ENCODE peak calls at places on chromosomes 16 and 17, in five cellular contexts. I, Z, Y, V and Q are unnamed samples.

GRCh38 chr16:70638814-70639792 is 7.3 kb upstream of the IL34 start:
- DNase-seq in I (peak; percentile 67), Z (no peak), Y (no peak), V (no peak), Q (no peak)

GRCh38 chr17:20095366-20096080 is 86.4 kb downstream of the SPECC1 start:
- DNase-seq in I (peak; percentile 80), Z (no peak), Y (peak; percentile 21), V (no peak), Q (no peak)

GRCh38 chr16:87076331-87076949 is 240.8 kb downstream of the C16orf95 start:
- DNase-seq in I (no peak), Z (no peak), Y (no peak), V (no peak), Q (no peak)

GRCh38 chr16:4660454-4661007 is 32.8 kb upstream of the NUDT16L1 start:
- DNase-seq in I (peak; percentile 50), Z (no peak), Y (no peak), V (no peak), Q (no peak)

GRCh38 chr17:61201211-61201610 is 198.4 kb upstream of the TBX2 start:
- DNase-seq in I (no peak), Z (no peak), Y (no peak), V (no peak), Q (no peak)

GRCh38 chr17:55238931-55239297 is 25.8 kb upstream of the HLF start:
- DNase-seq in I (peak; percentile 55), Z (peak; percentile 38), Y (no peak), V (no peak), Q (peak; percentile 26)

GRCh38 chr17:76000016-76000754 is 470 bp upstream of the CDK3 start:
- DNase-seq in I (peak; percentile 98), Z (peak; percentile 91), Y (peak; percentile 62), V (no peak), Q (peak; percentile 74)

GRCh38 chr17:76490112-76490710 is 11.0 kb downstream of the RHBDF2 start:
- DNase-seq in I (no peak), Z (no peak), Y (no peak), V (no peak), Q (no peak)

GRCh38 chr16:80480664-80481063 is 60.1 kb upstream of the DYNLRB2 start:
- DNase-seq in I (no peak), Z (no peak), Y (no peak), V (peak; percentile 46), Q (no peak)

GRCh38 chr16:77171750-77172635 is 19.0 kb upstream of the MON1B start:
- DNase-seq in I (peak; percentile 47), Z (peak; percentile 61), Y (no peak), V (no peak), Q (peak; percentile 80)

GRCh38 chr16:24900230-24900629 is 54.5 kb downstream of the SLC5A11 start:
- DNase-seq in I (no peak), Z (no peak), Y (no peak), V (no peak), Q (no peak)

GRCh38 chr16:1497014-1497598 is 3.9 kb downstream of the TELO2 start:
- DNase-seq in I (no peak), Z (no peak), Y (no peak), V (no peak), Q (no peak)

GRCh38 chr17:77796201-77796860 is 162.2 kb upstream of the TNRC6C start:
- DNase-seq in I (no peak), Z (no peak), Y (no peak), V (no peak), Q (no peak)

GRCh38 chr16:24208710-24209109 is 47.4 kb upstream of the CACNG3 start:
- DNase-seq in I (peak; percentile 12), Z (no peak), Y (no peak), V (no peak), Q (no peak)

GRCh38 chr16:85190572-85190971 is 78.3 kb upstream of the CIBAR2 start:
- DNase-seq in I (no peak), Z (no peak), Y (no peak), V (no peak), Q (no peak)

GRCh38 chr17:39904990-39905288 is 13.5 kb downstream of the GSDMB start:
- DNase-seq in I (no peak), Z (no peak), Y (no peak), V (no peak), Q (no peak)

GRCh38 chr17:69477204-69477899 is 62.9 kb downstream of the MAP2K6 start:
- DNase-seq in I (no peak), Z (no peak), Y (no peak), V (no peak), Q (no peak)

GRCh38 chr16:89904606-89905510 is 13.8 kb upstream of the MC1R start:
- DNase-seq in I (no peak), Z (no peak), Y (no peak), V (no peak), Q (no peak)

GRCh38 chr17:76701471-76701967 is 9.2 kb downstream of the MXRA7 start:
- DNase-seq in I (no peak), Z (no peak), Y (no peak), V (no peak), Q (no peak)

GRCh38 chr16:57282510-57283213 is 1.8 kb downstream of the PLLP start:
- DNase-seq in I (no peak), Z (no peak), Y (no peak), V (no peak), Q (no peak)

GRCh38 chr17:38897176-38897575 is 27.3 kb downstream of the LASP1 start:
- DNase-seq in I (no peak), Z (no peak), Y (no peak), V (no peak), Q (no peak)

GRCh38 chr16:84103678-84104077 is 13.1 kb downstream of the MBTPS1 start:
- DNase-seq in I (no peak), Z (no peak), Y (no peak), V (no peak), Q (no peak)

GRCh38 chr16:74813109-74813641 is 38.6 kb upstream of the FA2H start:
- DNase-seq in I (peak; percentile 93), Z (peak; percentile 83), Y (peak; percentile 86), V (peak; percentile 11), Q (peak; percentile 84)

GRCh38 chr17:74137416-74137815 is 66.1 kb upstream of the RPL38 start:
- DNase-seq in I (no peak), Z (no peak), Y (no peak), V (no peak), Q (peak; percentile 65)

GRCh38 chr16:50202926-50203624 is 50.0 kb downstream of the TENT4B start:
- DNase-seq in I (no peak), Z (no peak), Y (no peak), V (no peak), Q (peak; percentile 18)

GRCh38 chr17:81018044-81018802 is 16.7 kb upstream of the BAIAP2 start:
- DNase-seq in I (no peak), Z (peak; percentile 60), Y (no peak), V (peak; percentile 4), Q (no peak)

GRCh38 chr17:9645858-9646555 is 690 bp downstream of the USP43 start:
- DNase-seq in I (peak; percentile 27), Z (peak; percentile 12), Y (no peak), V (no peak), Q (peak; percentile 30)

GRCh38 chr16:30000768-30001631 is 5.0 kb downstream of the INO80E start:
- DNase-seq in I (no peak), Z (no peak), Y (no peak), V (no peak), Q (no peak)

GRCh38 chr17:29949708-29950107 is 8.3 kb downstream of the EFCAB5 start:
- DNase-seq in I (peak; percentile 17), Z (no peak), Y (no peak), V (no peak), Q (no peak)

DNA sequence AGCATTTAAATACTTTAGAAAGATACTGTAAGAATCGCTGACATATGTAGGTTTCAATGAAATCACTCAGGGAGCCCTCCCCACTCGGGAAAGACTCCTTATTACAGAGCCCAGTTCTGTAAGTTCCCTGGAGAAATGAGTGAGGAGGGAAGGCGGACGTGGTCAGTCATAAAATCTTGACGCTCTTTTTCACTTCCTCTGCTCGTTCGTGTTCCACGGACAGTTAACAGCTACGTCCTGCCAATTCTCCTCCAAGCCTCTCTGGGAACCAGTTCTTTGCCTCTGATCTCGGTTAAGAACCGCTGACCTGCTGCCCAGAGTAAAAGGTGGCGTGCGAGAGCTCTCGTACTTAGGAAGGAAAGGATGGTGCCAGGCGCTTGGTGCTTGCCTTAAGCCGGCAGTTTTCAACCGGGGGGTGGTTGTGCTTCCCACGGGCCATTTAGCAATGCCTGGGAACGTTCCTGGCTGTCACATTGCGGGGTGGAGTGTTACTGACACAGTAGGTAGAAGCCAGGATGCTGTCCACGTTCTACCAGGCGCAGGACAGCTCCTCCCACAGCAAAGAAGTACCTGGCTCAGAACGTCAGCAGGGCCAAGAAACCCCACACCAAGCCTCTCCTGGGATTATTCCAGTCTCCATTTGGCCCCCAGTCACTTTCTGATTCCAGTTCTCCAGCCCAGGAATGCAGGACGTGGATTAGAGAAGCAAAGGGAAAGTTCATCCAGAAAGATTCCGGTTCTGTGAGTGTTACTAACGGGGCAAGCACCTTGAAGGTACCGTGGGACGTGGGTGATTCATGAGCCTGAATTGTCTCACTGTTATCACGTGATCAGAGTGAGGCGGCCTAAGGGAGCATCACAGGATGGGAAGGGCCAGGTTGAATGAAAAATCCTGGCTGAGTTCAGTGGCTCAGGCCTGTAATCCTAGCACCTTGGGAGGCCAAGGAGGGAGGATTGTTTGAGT is 87.7 kb downstream of the MRM3 start:
- DNase-seq in I (no peak), Z (no peak), Y (no peak), V (no peak), Q (no peak)
- TF ChIP-seq JUND in I (no peak), Z (no peak), Y (no peak), V (no peak), Q (no peak)

GRCh38 chr16:19330801-19331484 is 45.4 kb downstream of the CLEC19A start:
- DNase-seq in I (no peak), Z (no peak), Y (no peak), V (no peak), Q (no peak)

GRCh38 chr16:19328364-19328763 is 42.8 kb downstream of the CLEC19A start:
- DNase-seq in I (no peak), Z (no peak), Y (no peak), V (no peak), Q (no peak)

GRCh38 chr16:19331794-19332193 is 46.3 kb downstream of the CLEC19A start:
- DNase-seq in I (no peak), Z (no peak), Y (no peak), V (no peak), Q (no peak)

GRCh38 chr16:19329932-19330331 is 44.4 kb downstream of the CLEC19A start:
- DNase-seq in I (no peak), Z (no peak), Y (no peak), V (no peak), Q (no peak)
- TF ChIP-seq JUND in I (no peak), Z (no peak), Y (no peak), V (no peak), Q (no peak)

DNA sequence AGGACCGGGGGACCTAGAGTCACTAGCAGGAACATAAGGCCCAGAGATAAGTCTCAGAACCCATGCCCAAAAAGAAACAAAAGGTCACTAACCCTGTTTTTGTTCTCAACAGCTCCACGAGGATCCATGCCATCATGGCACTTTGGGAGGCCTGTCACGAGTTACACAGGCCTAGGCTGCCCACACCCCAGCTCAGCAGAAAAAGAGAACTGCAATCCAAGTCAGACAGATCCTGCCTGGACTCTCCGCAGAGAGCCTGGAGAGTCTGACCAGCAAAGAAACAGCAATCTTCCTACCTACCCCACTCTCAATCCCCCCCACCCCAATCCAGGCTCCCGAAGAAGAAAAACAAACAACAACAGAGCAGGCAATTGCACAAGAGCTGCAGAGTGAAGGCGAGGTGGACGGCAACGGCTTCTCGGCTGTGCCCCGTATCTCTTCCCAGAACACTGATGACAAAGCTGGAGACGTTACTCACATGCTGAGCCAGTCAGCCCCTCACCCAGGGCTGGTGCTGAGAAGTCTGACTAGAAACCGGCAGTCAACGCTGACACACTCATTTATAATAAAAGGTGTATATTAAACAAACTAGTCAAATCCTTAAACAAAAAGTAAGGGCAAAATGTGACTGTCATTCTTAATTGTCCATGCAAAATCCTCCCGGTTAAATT is 89.4 kb downstream of the SMG6 start:
- DNase-seq in I (no peak), Z (peak; percentile 18), Y (no peak), V (no peak), Q (no peak)
- TF ChIP-seq JUND in I (peak; percentile 31), Z (no peak), Y (no peak), V (no peak), Q (no peak)

GRCh38 chr17:48486557-48486956 is 44.3 kb downstream of the HOXB1 start:
- DNase-seq in I (no peak), Z (peak; percentile 57), Y (no peak), V (no peak), Q (no peak)
- TF ChIP-seq JUND in I (peak; percentile 39), Z (peak; percentile 49), Y (no peak), V (no peak), Q (no peak)